ENCODE peak calls at places on chromosomes 6 and 20, in four cellular contexts. L is K562, C is GM12878, U is H1. R is an unnamed sample.

GRCh38 chr6:20377623-20378265 is 23.9 kb upstream of the E2F3 start:
- DNase-seq in L (no peak), C (no peak), U (no peak), R (no peak)

GRCh38 chr6:131844243-131844841 is 36.5 kb downstream of the ENPP1 start:
- DNase-seq in L (no peak), C (no peak), U (no peak), R (no peak)

GRCh38 chr6:24899647-24900325 is 36.0 kb downstream of the RIPOR2 start:
- DNase-seq in L (no peak), C (no peak), U (no peak), R (no peak)

GRCh38 chr20:5279661-5280060 is 37.1 kb downstream of the PROKR2 start:
- DNase-seq in L (no peak), C (no peak), U (no peak), R (no peak)

GRCh38 chr6:145271086-145271485 is 464.2 kb downstream of the EPM2A start:
- DNase-seq in L (no peak), C (no peak), U (no peak), R (no peak)

GRCh38 chr6:71489736-71490135 is 201.1 kb downstream of the OGFRL1 start:
- DNase-seq in L (no peak), C (no peak), U (no peak), R (no peak)

GRCh38 chr6:156852858-156853216 is 75.7 kb downstream of the ARID1B start:
- DNase-seq in L (no peak), C (no peak), U (no peak), R (no peak)

GRCh38 chr6:10759312-10759839 is 11.8 kb downstream of the TMEM14B start:
- DNase-seq in L (peak), C (no peak), U (no peak), R (peak)

GRCh38 chr6:69974193-69974592 is 107.8 kb downstream of the COL19A1 start:
- DNase-seq in L (peak), C (no peak), U (no peak), R (peak)

GRCh38 chr6:144064831-144065668 is 30.3 kb downstream of the SF3B5 start:
- DNase-seq in L (no peak), C (peak), U (no peak), R (no peak)

GRCh38 chr6:31158863-31159855 is 770 bp downstream of the TCF19 start:
- DNase-seq in L (peak), C (no peak), U (peak), R (peak)

GRCh38 chr6:13290335-13290734 is 38.0 kb downstream of the TBC1D7 start:
- DNase-seq in L (peak), C (no peak), U (no peak), R (no peak)

GRCh38 chr6:148166339-148166949 is 176.2 kb upstream of the SASH1 start:
- DNase-seq in L (peak), C (no peak), U (no peak), R (peak)

GRCh38 chr6:168272379-168273011 is 47.1 kb downstream of the DACT2 start:
- DNase-seq in L (no peak), C (no peak), U (no peak), R (peak)

GRCh38 chr6:167227984-167228383 is 63.1 kb upstream of the UNC93A start:
- DNase-seq in L (no peak), C (no peak), U (peak), R (no peak)
- TF ChIP-seq NRF1 in L (no peak), C (no peak), U (no peak), R (no peak)

DNA sequence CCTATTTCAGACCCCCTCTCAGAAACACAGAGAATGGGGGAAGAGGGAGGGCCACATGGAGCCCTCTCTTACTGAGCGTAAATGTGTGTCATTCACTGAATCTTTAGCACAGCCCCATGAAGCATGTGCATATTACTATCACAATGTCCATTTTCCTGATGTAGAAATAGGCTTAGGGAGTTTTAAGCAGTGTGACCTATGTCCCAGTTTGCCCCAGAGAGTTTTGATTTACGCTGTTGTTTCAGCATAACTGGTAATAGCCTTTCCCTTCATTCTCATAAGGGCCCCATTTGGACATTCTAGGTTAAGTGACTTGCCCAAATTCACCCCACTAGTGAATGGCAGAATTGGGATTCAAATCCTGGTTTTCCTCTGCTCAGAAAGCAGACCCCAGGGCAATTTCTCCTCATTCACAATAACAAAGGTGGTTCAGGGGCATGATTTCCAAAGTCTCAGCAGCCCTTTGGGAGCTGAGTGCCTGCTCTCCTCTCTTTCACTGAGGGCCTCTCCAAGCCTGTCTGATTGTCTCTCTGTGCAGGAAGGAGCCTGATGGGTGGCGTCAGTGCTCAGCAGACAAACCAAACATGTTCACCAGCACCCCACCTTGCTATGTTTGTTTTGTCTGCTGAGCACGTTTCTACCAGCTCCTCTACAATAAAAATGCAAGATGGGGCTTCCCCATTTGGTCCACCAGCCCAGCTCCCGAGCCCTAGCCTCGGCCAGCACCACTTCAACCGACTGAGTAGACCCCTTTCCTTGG is 25.2 kb upstream of the TCP11 start:
- DNase-seq in L (no peak), C (no peak), U (no peak), R (no peak)
- TF ChIP-seq CHD2 in L (no peak), C (no peak), U (no peak), R (no peak)

DNA sequence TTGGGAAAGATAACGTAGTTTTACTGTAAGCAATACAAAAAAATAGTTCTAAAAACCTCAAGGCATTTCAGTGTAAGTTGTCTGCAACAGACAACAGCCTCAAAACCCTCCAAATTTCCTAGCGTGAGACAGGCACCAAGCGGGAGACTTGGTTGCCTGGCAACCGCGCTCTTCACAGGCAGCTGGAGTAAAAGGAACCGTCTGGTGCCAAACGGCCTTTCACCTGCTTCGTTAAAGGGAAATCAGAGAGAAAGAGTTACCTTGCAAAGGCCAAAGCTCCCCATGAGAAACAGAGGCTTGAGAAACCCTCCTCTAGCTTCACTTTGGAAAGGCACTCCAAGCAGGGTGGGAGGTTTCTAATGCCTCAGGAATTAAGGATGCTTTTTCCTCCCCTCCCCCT is 129.8 kb upstream of the UFL1 start:
- DNase-seq in L (no peak), C (no peak), U (peak), R (peak)
- TF ChIP-seq NRF1 in L (no peak), C (no peak), U (no peak), R (no peak)

DNA sequence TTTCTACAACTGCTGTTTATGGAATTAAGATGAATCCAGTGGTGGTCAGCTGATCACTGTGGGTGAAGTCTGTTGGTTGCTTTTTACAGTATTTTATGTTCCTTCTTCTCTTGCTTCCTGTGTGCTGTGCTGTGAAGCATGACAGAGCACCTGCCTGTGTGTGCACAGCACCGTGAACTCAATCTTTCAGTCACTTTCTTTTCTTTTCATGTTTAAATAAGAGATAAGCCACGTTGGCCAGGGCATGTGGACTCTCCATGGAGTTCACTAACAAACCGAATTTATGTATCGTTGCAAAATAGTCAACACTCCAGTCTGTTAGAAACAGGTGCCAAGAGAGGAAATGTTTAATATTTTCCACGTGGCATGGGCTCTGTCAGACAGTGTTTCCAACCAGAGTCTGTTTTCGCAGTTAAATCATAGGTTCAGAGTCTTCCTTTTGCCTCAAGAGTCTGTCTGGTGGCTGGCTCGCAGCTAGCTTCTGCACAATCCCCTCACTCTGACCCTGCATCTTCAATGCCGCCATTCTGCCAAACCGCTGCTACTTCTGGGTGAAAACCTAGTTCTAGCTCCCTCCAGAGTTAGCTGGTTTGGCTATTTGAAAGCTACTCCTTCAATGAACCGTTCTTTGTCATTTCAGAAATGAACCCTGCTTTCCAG is 73.2 kb downstream of the QRSL1 start:
- DNase-seq in L (no peak), C (peak), U (no peak), R (no peak)
- TF ChIP-seq CHD2 in L (no peak), C (peak), U (no peak), R (no peak)